ENCODE peak calls at places on chromosomes 5 and 9, in six cellular contexts. One of them, this sample, is unnamed.

GRCh38 chr5:166032601-166033000 is 2258.8 kb upstream of the WWC1 start:
- DNase-seq in IMR-90: no peak
- DNase-seq in HFF-Myc: no peak
- DNase-seq in GM23338: peak
- DNase-seq in fibroblast of the aortic adventitia: no peak
- DNase-seq in osteoblast: no peak
- DNase-seq in this sample: no peak

GRCh38 chr5:176535101-176535654 is 2.0 kb downstream of the RNF44 start:
- DNase-seq in IMR-90: peak
- DNase-seq in HFF-Myc: no peak
- DNase-seq in GM23338: no peak
- DNase-seq in fibroblast of the aortic adventitia: peak
- DNase-seq in osteoblast: peak
- DNase-seq in this sample: no peak

GRCh38 chr9:76658510-76659231 is 105.6 kb upstream of the PCA3 start:
- DNase-seq in IMR-90: peak
- DNase-seq in HFF-Myc: peak
- DNase-seq in GM23338: peak
- DNase-seq in fibroblast of the aortic adventitia: peak
- DNase-seq in osteoblast: peak
- DNase-seq in this sample: no peak

GRCh38 chr5:9316041-9316440 is 229.8 kb downstream of the SEMA5A start:
- DNase-seq in IMR-90: no peak
- DNase-seq in HFF-Myc: no peak
- DNase-seq in GM23338: no peak
- DNase-seq in fibroblast of the aortic adventitia: peak
- DNase-seq in osteoblast: no peak
- DNase-seq in this sample: no peak

GRCh38 chr9:130459151-130459550 is 14.4 kb downstream of the ASS1 start:
- DNase-seq in IMR-90: peak
- DNase-seq in HFF-Myc: no peak
- DNase-seq in GM23338: no peak
- DNase-seq in fibroblast of the aortic adventitia: no peak
- DNase-seq in osteoblast: no peak
- DNase-seq in this sample: no peak

GRCh38 chr9:36288057-36288456 is 29.8 kb upstream of the GNE start:
- DNase-seq in IMR-90: no peak
- DNase-seq in HFF-Myc: no peak
- DNase-seq in GM23338: no peak
- DNase-seq in fibroblast of the aortic adventitia: no peak
- DNase-seq in osteoblast: no peak
- DNase-seq in this sample: no peak

GRCh38 chr5:148911386-148911785 is 85.0 kb downstream of the ADRB2 start:
- DNase-seq in IMR-90: no peak
- DNase-seq in HFF-Myc: no peak
- DNase-seq in GM23338: no peak
- DNase-seq in fibroblast of the aortic adventitia: no peak
- DNase-seq in osteoblast: no peak
- DNase-seq in this sample: no peak

GRCh38 chr9:98380065-98380681 is 124.7 kb upstream of the TBC1D2 start:
- DNase-seq in IMR-90: peak
- DNase-seq in HFF-Myc: no peak
- DNase-seq in GM23338: peak
- DNase-seq in fibroblast of the aortic adventitia: peak
- DNase-seq in osteoblast: no peak
- DNase-seq in this sample: no peak

GRCh38 chr5:36596247-36596646 is 10.2 kb upstream of the SLC1A3 start:
- DNase-seq in IMR-90: no peak
- DNase-seq in HFF-Myc: no peak
- DNase-seq in GM23338: peak
- DNase-seq in fibroblast of the aortic adventitia: no peak
- DNase-seq in osteoblast: no peak
- DNase-seq in this sample: no peak

GRCh38 chr5:89034588-89034987 is 151.6 kb upstream of the MEF2C start:
- DNase-seq in IMR-90: peak
- DNase-seq in HFF-Myc: no peak
- DNase-seq in GM23338: no peak
- DNase-seq in fibroblast of the aortic adventitia: peak
- DNase-seq in osteoblast: peak
- DNase-seq in this sample: no peak

GRCh38 chr5:172985596-172985995 is 2.0 kb downstream of the ATP6V0E1 start:
- DNase-seq in IMR-90: no peak
- DNase-seq in HFF-Myc: no peak
- DNase-seq in GM23338: no peak
- DNase-seq in fibroblast of the aortic adventitia: no peak
- DNase-seq in osteoblast: no peak
- DNase-seq in this sample: no peak

GRCh38 chr9:135306699-135307098 is 172.9 kb upstream of the PPP1R26 start:
- DNase-seq in IMR-90: no peak
- DNase-seq in HFF-Myc: no peak
- DNase-seq in GM23338: no peak
- DNase-seq in fibroblast of the aortic adventitia: no peak
- DNase-seq in osteoblast: peak
- DNase-seq in this sample: no peak

GRCh38 chr5:39446231-39446630 is 21.5 kb upstream of the DAB2 start:
- DNase-seq in IMR-90: no peak
- DNase-seq in HFF-Myc: no peak
- DNase-seq in GM23338: no peak
- DNase-seq in fibroblast of the aortic adventitia: no peak
- DNase-seq in osteoblast: no peak
- DNase-seq in this sample: no peak

GRCh38 chr5:137245438-137245837 is 253.7 kb downstream of the SPOCK1 start:
- DNase-seq in IMR-90: no peak
- DNase-seq in HFF-Myc: no peak
- DNase-seq in GM23338: no peak
- DNase-seq in fibroblast of the aortic adventitia: no peak
- DNase-seq in osteoblast: no peak
- DNase-seq in this sample: no peak

GRCh38 chr5:93579561-93580386 is 1.2 kb downstream of the NR2F1-AS1 start:
- DNase-seq in IMR-90: peak
- DNase-seq in HFF-Myc: no peak
- DNase-seq in GM23338: peak
- DNase-seq in fibroblast of the aortic adventitia: peak
- DNase-seq in osteoblast: peak
- DNase-seq in this sample: no peak

GRCh38 chr5:24444439-24444838 is 200.3 kb downstream of the CDH10 start:
- DNase-seq in IMR-90: no peak
- DNase-seq in HFF-Myc: no peak
- DNase-seq in GM23338: no peak
- DNase-seq in fibroblast of the aortic adventitia: no peak
- DNase-seq in osteoblast: no peak
- DNase-seq in this sample: no peak

GRCh38 chr9:137460363-137461315 is 1.5 kb upstream of the NSMF start:
- DNase-seq in IMR-90: no peak
- DNase-seq in HFF-Myc: no peak
- DNase-seq in GM23338: no peak
- DNase-seq in fibroblast of the aortic adventitia: no peak
- DNase-seq in osteoblast: peak
- DNase-seq in this sample: no peak

GRCh38 chr9:6646028-6646636 is 603 bp upstream of the GLDC start:
- DNase-seq in IMR-90: no peak
- DNase-seq in HFF-Myc: no peak
- DNase-seq in GM23338: no peak
- DNase-seq in fibroblast of the aortic adventitia: no peak
- DNase-seq in osteoblast: no peak
- DNase-seq in this sample: no peak

GRCh38 chr5:36403601-36404311 is 102.1 kb upstream of the RANBP3L start:
- DNase-seq in IMR-90: peak
- DNase-seq in HFF-Myc: peak
- DNase-seq in GM23338: no peak
- DNase-seq in fibroblast of the aortic adventitia: peak
- DNase-seq in osteoblast: peak
- DNase-seq in this sample: no peak

GRCh38 chr5:139475865-139476651 is 5.3 kb downstream of the SMIM33 start:
- DNase-seq in IMR-90: no peak
- DNase-seq in HFF-Myc: no peak
- DNase-seq in GM23338: no peak
- DNase-seq in fibroblast of the aortic adventitia: no peak
- DNase-seq in osteoblast: no peak
- DNase-seq in this sample: no peak

GRCh38 chr9:25917593-25918426 is 239.6 kb upstream of the TUSC1 start:
- DNase-seq in IMR-90: no peak
- DNase-seq in HFF-Myc: no peak
- DNase-seq in GM23338: no peak
- DNase-seq in fibroblast of the aortic adventitia: peak
- DNase-seq in osteoblast: no peak
- DNase-seq in this sample: no peak

GRCh38 chr9:117160254-117160653 is 254.6 kb downstream of the ASTN2 start:
- DNase-seq in IMR-90: no peak
- DNase-seq in HFF-Myc: no peak
- DNase-seq in GM23338: peak
- DNase-seq in fibroblast of the aortic adventitia: no peak
- DNase-seq in osteoblast: no peak
- DNase-seq in this sample: no peak
- TF ChIP-seq CTCF in IMR-90: no peak
- TF ChIP-seq CTCF in HFF-Myc: peak
- TF ChIP-seq CTCF in GM23338: peak
- TF ChIP-seq CTCF in fibroblast of the aortic adventitia: no peak
- TF ChIP-seq CTCF in osteoblast: no peak
- TF ChIP-seq CTCF in this sample: no peak

GRCh38 chr5:94890907-94891306 is 272.4 kb downstream of the SLF1 start:
- DNase-seq in IMR-90: no peak
- DNase-seq in HFF-Myc: no peak
- DNase-seq in GM23338: no peak
- DNase-seq in fibroblast of the aortic adventitia: no peak
- DNase-seq in osteoblast: no peak
- DNase-seq in this sample: no peak

GRCh38 chr5:94891565-94892362 is 273.3 kb downstream of the SLF1 start:
- DNase-seq in IMR-90: no peak
- DNase-seq in HFF-Myc: no peak
- DNase-seq in GM23338: no peak
- DNase-seq in fibroblast of the aortic adventitia: no peak
- DNase-seq in osteoblast: no peak
- DNase-seq in this sample: no peak

GRCh38 chr5:94888674-94889073 is 270.2 kb downstream of the SLF1 start:
- DNase-seq in IMR-90: no peak
- DNase-seq in HFF-Myc: no peak
- DNase-seq in GM23338: no peak
- DNase-seq in fibroblast of the aortic adventitia: no peak
- DNase-seq in osteoblast: no peak
- DNase-seq in this sample: no peak

DNA sequence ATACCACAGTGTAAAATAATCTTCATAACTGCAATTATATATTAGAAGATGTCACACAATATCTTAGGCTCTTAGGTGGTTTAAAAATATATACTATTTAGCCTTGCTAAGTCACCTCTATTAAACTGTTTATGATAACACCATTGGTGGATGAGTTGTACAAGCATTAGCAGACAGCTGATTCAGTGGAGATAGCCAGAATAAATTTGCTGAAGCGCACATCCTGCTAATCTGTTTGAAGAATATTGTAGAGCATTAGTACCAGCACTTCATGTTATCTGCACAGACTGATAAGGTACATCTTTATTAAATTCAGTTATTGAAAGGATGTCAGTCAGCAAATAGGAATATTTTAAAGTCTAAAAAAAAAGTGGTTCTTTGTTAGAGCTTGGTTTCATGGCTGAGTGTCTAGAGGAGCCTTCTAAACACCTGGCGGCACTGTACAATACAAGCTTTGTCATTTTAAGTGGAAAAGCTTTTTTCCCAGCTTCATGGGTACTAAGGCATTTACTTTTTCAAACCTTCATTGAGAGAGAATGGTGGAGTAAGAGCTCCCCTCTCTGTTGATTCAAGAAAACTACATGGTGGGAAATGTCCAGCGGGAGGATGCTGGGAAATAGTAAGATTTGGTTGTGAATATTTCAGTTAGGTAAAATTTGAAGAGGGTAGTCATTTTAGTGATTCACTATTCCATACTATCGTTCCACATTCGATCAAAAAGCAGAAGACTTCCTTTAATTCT is 275.1 kb downstream of the SLF1 start:
- DNase-seq in IMR-90: peak
- DNase-seq in HFF-Myc: no peak
- DNase-seq in GM23338: peak
- DNase-seq in fibroblast of the aortic adventitia: peak
- DNase-seq in osteoblast: no peak
- DNase-seq in this sample: no peak
- TF ChIP-seq CTCF in IMR-90: peak
- TF ChIP-seq CTCF in HFF-Myc: peak
- TF ChIP-seq CTCF in GM23338: peak
- TF ChIP-seq CTCF in fibroblast of the aortic adventitia: peak
- TF ChIP-seq CTCF in osteoblast: peak
- TF ChIP-seq CTCF in this sample: no peak

DNA sequence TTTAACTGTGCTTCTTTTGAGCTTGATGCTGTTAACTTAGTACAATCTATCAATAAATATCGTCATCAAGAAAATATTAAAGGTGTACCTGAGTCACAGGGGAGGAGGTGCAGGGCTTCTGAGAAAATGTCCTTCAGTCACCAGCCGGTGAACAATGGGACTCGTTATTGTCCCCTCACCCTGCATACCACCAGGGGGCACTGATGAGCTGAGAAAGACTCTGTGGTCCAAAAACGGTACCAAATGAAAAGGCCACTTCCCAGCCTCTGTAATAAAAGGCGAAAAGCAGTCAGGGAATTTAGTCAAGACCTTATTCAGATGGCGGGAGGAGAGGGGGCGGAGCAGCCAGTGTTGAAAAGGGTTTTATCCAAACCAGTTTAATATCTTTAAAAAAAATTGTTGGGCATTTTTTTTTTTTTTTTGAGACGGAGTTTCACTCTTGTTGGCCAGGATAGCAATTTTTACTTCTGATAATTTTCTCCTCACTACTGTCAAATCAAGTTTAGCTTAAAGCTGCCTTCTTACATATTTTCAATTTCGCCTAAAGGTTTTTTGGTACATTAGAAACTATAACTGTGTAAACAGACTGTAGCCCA is 271.9 kb upstream of the ADAMTS16 start:
- DNase-seq in IMR-90: no peak
- DNase-seq in HFF-Myc: peak
- DNase-seq in GM23338: peak
- DNase-seq in fibroblast of the aortic adventitia: peak
- DNase-seq in osteoblast: peak
- DNase-seq in this sample: no peak
- TF ChIP-seq CTCF in IMR-90: peak
- TF ChIP-seq CTCF in HFF-Myc: peak
- TF ChIP-seq CTCF in GM23338: peak
- TF ChIP-seq CTCF in fibroblast of the aortic adventitia: peak
- TF ChIP-seq CTCF in osteoblast: peak
- TF ChIP-seq CTCF in this sample: no peak

DNA sequence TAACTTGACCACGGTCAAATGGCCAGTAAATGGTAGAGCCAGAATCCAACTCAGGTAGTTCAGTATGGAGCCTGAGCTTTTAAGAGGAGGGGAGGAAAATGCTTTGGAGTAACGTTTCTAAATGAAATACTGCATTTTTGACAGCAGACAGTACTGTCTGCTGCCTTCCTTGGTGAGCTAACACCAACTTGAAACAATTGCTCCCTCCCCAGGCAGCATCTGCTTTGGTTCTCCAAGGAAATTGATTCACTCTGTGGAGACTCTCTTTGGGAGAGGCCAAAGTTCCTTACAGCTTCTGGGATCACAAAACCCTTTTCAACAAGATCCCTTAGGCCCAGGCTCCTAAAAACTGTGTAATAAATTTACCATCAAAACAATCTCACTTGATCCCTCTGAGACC is 75.2 kb upstream of the SSBP2 start:
- DNase-seq in IMR-90: peak
- DNase-seq in HFF-Myc: no peak
- DNase-seq in GM23338: peak
- DNase-seq in fibroblast of the aortic adventitia: peak
- DNase-seq in osteoblast: peak
- DNase-seq in this sample: no peak
- TF ChIP-seq CTCF in IMR-90: no peak
- TF ChIP-seq CTCF in HFF-Myc: no peak
- TF ChIP-seq CTCF in GM23338: no peak
- TF ChIP-seq CTCF in fibroblast of the aortic adventitia: peak
- TF ChIP-seq CTCF in osteoblast: peak
- TF ChIP-seq CTCF in this sample: no peak